ENCODE peak calls at places on chromosomes 12 and 14, in ten cellular contexts. K, Y, H, N, R, A, M, Q, G and J are unnamed samples.

GRCh38 chr12:48972213-48973021 is 882 bp upstream of the WNT10B start:
- DNase-seq in K (no peak), Q (no peak), H (no peak), G (no peak), R (peak; percentile 73), N (no peak), M (no peak), A (no peak), Y (peak; percentile 72), J (no peak)

GRCh38 chr12:112937741-112938719 is at the start of gene OAS3:
- DNase-seq in K (peak; percentile 76), H (peak; percentile 82), M (peak; percentile 85), G (peak; percentile 32), R (peak; percentile 95), A (peak; percentile 78), Y (peak; percentile 81), Q (peak; percentile 43), N (peak; percentile 90), J (peak; percentile 72)

GRCh38 chr12:20601668-20602280 is 93.4 kb upstream of the SLCO1C1 start:
- DNase-seq in Q (no peak), M (peak; percentile 78), R (no peak), Y (no peak), A (peak; percentile 61), K (no peak), N (no peak), G (no peak), H (no peak), J (no peak)

GRCh38 chr12:45286621-45287020 is 70.7 kb downstream of the ANO6 start:
- DNase-seq in Q (no peak), G (no peak), A (peak; percentile 21), R (no peak), M (no peak), N (no peak), Y (no peak), K (no peak), H (no peak), J (no peak)

GRCh38 chr14:33642080-33642479 is 308.8 kb downstream of the EGLN3 start:
- DNase-seq in R (no peak), N (no peak), H (no peak), M (no peak), G (no peak), K (no peak), A (no peak), Y (no peak), Q (no peak), J (no peak)

GRCh38 chr14:104972301-104973211 is 5.6 kb downstream of the AHNAK2 start:
- DNase-seq in K (no peak), N (peak; percentile 91), A (peak; percentile 75), M (peak; percentile 85), R (peak; percentile 90), G (peak; percentile 12), Y (no peak), H (no peak), Q (no peak), J (peak; percentile 20)

GRCh38 chr12:56867216-56867615 is 67.0 kb downstream of the SDR9C7 start:
- DNase-seq in R (no peak), N (no peak), Y (no peak), M (no peak), Q (no peak), G (no peak), H (no peak), K (no peak), A (no peak), J (no peak)

GRCh38 chr14:94548999-94549985 is 11.9 kb upstream of the SERPINA4 start:
- DNase-seq in N (peak; percentile 74), A (peak; percentile 61), R (peak; percentile 59), H (peak; percentile 24), M (peak; percentile 58), G (peak; percentile 90), Y (peak; percentile 82), Q (peak; percentile 3), K (peak; percentile 5), J (peak; percentile 66)

GRCh38 chr12:91203610-91204009 is 21.0 kb upstream of the DCN start:
- DNase-seq in Q (no peak), Y (no peak), G (no peak), K (no peak), H (no peak), R (no peak), N (no peak), M (no peak), A (no peak), J (no peak)

GRCh38 chr12:6383572-6384498 is at the start of gene LTBR:
- DNase-seq in G (peak; percentile 64), M (peak; percentile 92), R (peak; percentile 94), K (no peak), A (peak; percentile 76), Q (peak; percentile 53), H (no peak), Y (no peak), N (peak; percentile 99), J (no peak)

GRCh38 chr12:111754671-111755070 is 12.1 kb upstream of the ALDH2 start:
- DNase-seq in H (no peak), N (no peak), Y (no peak), Q (no peak), K (no peak), R (no peak), G (no peak), A (no peak), M (no peak), J (no peak)

GRCh38 chr14:51087024-51087423 is 7.9 kb downstream of the TRIM9 start:
- DNase-seq in N (no peak), M (no peak), Y (no peak), A (no peak), H (no peak), K (no peak), Q (no peak), G (no peak), R (peak; percentile 64), J (peak; percentile 31)

GRCh38 chr12:124980098-124980892 is 8.6 kb downstream of the DHX37 start:
- DNase-seq in N (no peak), M (no peak), H (no peak), Y (no peak), R (no peak), K (no peak), G (no peak), A (no peak), Q (no peak), J (no peak)

GRCh38 chr14:102748806-102749205 is 28.4 kb upstream of the TRAF3 start:
- DNase-seq in Q (no peak), K (no peak), M (no peak), Y (no peak), H (no peak), R (no peak), A (no peak), G (no peak), N (no peak), J (no peak)

GRCh38 chr12:123096159-123096558 is 54.7 kb downstream of the PITPNM2 start:
- DNase-seq in N (no peak), H (no peak), Q (no peak), M (no peak), A (no peak), R (no peak), Y (no peak), K (no peak), G (no peak), J (no peak)

GRCh38 chr14:35332517-35333346 is 40.5 kb downstream of the PSMA6 start:
- DNase-seq in Q (no peak), R (peak; percentile 39), Y (peak; percentile 70), M (peak; percentile 17), H (peak; percentile 43), G (no peak), A (peak; percentile 19), N (no peak), K (peak; percentile 18), J (no peak)

GRCh38 chr14:50741571-50741970 is 73.5 kb upstream of the SAV1 start:
- DNase-seq in Y (no peak), Q (no peak), H (peak; percentile 29), M (peak; percentile 25), G (no peak), A (no peak), R (peak; percentile 54), K (no peak), N (no peak), J (no peak)

GRCh38 chr12:106601031-106601430 is 18.2 kb downstream of the RFX4 start:
- DNase-seq in N (no peak), K (no peak), G (peak; percentile 16), R (peak; percentile 28), A (no peak), H (no peak), Y (no peak), M (no peak), Q (no peak), J (no peak)

GRCh38 chr14:36524874-36525745 is 5.1 kb upstream of the NKX2-1 start:
- DNase-seq in G (peak; percentile 89), Q (no peak), M (no peak), R (peak; percentile 90), K (no peak), N (no peak), Y (no peak), A (peak; percentile 83), H (no peak), J (peak; percentile 57)

GRCh38 chr12:75996907-75997447 is 34.6 kb downstream of the PHLDA1 start:
- DNase-seq in K (no peak), A (no peak), R (no peak), G (no peak), H (no peak), M (peak; percentile 88), Q (no peak), Y (no peak), N (no peak), J (no peak)

GRCh38 chr12:6193853-6194815 is 6.1 kb upstream of the CD9 start:
- DNase-seq in R (no peak), H (no peak), A (peak; percentile 23), M (no peak), Y (no peak), Q (no peak), K (no peak), G (no peak), N (no peak), J (peak; percentile 34)

GRCh38 chr12:69916541-69917270 is 91.7 kb downstream of the MYRFL start:
- DNase-seq in G (no peak), H (no peak), A (no peak), Q (no peak), R (no peak), K (no peak), N (no peak), M (peak; percentile 21), Y (no peak), J (no peak)

GRCh38 chr12:22275847-22276246 is 58.7 kb downstream of the ST8SIA1 start:
- DNase-seq in G (no peak), A (no peak), R (peak; percentile 86), H (no peak), M (peak; percentile 100), K (no peak), N (peak; percentile 97), Y (no peak), Q (peak; percentile 60), J (no peak)

GRCh38 chr14:91094772-91095171 is 19.1 kb upstream of the DGLUCY start:
- DNase-seq in N (no peak), A (no peak), R (no peak), K (no peak), G (no peak), Q (no peak), M (no peak), Y (no peak), H (no peak), J (no peak)